ENCODE peak calls at places on chromosome 18, in four cellular contexts. N is spleen, X is stomach, U is uterus. S is an unnamed sample.

GRCh38 chr18:8900552-8900951 is 195.2 kb downstream of the MTCL1 start:
- DNase-seq in N (no peak), X (no peak), U (no peak), S (no peak)

GRCh38 chr18:57780318-57781127 is 22.6 kb downstream of the ATP8B1 start:
- DNase-seq in N (no peak), X (no peak), U (peak), S (no peak)

GRCh38 chr18:68969027-68969426 is 171.1 kb downstream of the CCDC102B start:
- DNase-seq in N (no peak), X (no peak), U (no peak), S (no peak)

GRCh38 chr18:76495435-76496199 is 575 bp upstream of the ZNF516 start:
- DNase-seq in N (peak), X (no peak), U (peak), S (no peak)

GRCh38 chr18:77777126-77777525 is 527.5 kb downstream of the GALR1 start:
- DNase-seq in N (no peak), X (no peak), U (no peak), S (no peak)

GRCh38 chr18:26089247-26090129 is 925 bp downstream of the SS18 start:
- DNase-seq in N (no peak), X (no peak), U (no peak), S (peak)

GRCh38 chr18:77095356-77096030 is 37.1 kb downstream of the MBP start:
- DNase-seq in N (peak), X (no peak), U (peak), S (no peak)

GRCh38 chr18:58848685-58849084 is 16.0 kb upstream of the ZNF532 start:
- DNase-seq in N (no peak), X (no peak), U (no peak), S (no peak)

GRCh38 chr18:44342946-44343345 is 337.7 kb upstream of the SETBP1 start:
- DNase-seq in N (no peak), X (no peak), U (no peak), S (no peak)

GRCh38 chr18:44178476-44178875 is 502.2 kb upstream of the SETBP1 start:
- DNase-seq in N (no peak), X (no peak), U (peak), S (no peak)

GRCh38 chr18:3329471-3329870 is 67.5 kb downstream of the MYL12B start:
- DNase-seq in N (no peak), X (no peak), U (no peak), S (no peak)

GRCh38 chr18:76686737-76687231 is 135.6 kb upstream of the ZNF236 start:
- DNase-seq in N (no peak), X (peak), U (peak), S (peak)

GRCh38 chr18:55346387-55346786 is 241.6 kb downstream of the TCF4 start:
- DNase-seq in N (no peak), X (no peak), U (no peak), S (no peak)

GRCh38 chr18:36706313-36706881 is 122.4 kb downstream of the TPGS2 start:
- DNase-seq in N (no peak), X (no peak), U (no peak), S (no peak)

GRCh38 chr18:76405761-76406356 is 89.2 kb downstream of the ZNF516 start:
- DNase-seq in N (no peak), X (peak), U (no peak), S (no peak)

GRCh38 chr18:8976606-8977005 is 125.9 kb upstream of the NDUFV2 start:
- DNase-seq in N (no peak), X (no peak), U (no peak), S (no peak)

GRCh38 chr18:67359868-67360838 is 156.4 kb downstream of the DSEL start:
- DNase-seq in N (no peak), X (no peak), U (peak), S (peak)

GRCh38 chr18:59208602-59209001 is 11.4 kb upstream of the GRP start:
- DNase-seq in N (no peak), X (no peak), U (no peak), S (no peak)

GRCh38 chr18:32213693-32214092 is 23.9 kb downstream of the MEP1B start:
- DNase-seq in N (no peak), X (no peak), U (no peak), S (no peak)

GRCh38 chr18:26965206-26965605 is 99.7 kb upstream of the AQP4 start:
- DNase-seq in N (no peak), X (no peak), U (no peak), S (no peak)

GRCh38 chr18:69215151-69215550 is 185.5 kb upstream of the DOK6 start:
- DNase-seq in N (no peak), X (no peak), U (no peak), S (no peak)

GRCh38 chr18:76823166-76823539 is 796 bp downstream of the ZNF236 start:
- DNase-seq in N (peak), X (no peak), U (peak), S (no peak)

GRCh38 chr18:37720706-37721105 is 155.1 kb upstream of the CELF4 start:
- DNase-seq in N (peak), X (no peak), U (no peak), S (no peak)

GRCh38 chr18:23810396-23810795 is 121.1 kb downstream of the LAMA3 start:
- DNase-seq in N (no peak), X (no peak), U (no peak), S (no peak)

GRCh38 chr18:35469696-35470095 is 28.1 kb downstream of the INO80C start:
- DNase-seq in N (no peak), X (no peak), U (no peak), S (no peak)

GRCh38 chr18:75783816-75784215 is 356.3 kb upstream of the SMIM21 start:
- DNase-seq in N (no peak), X (no peak), U (no peak), S (no peak)

GRCh38 chr18:61285777-61286176 is 47.5 kb upstream of the CDH20 start:
- DNase-seq in N (no peak), X (no peak), U (no peak), S (no peak)

GRCh38 chr18:79797518-79798345 is at the start of gene KCNG2:
- DNase-seq in N (peak), X (no peak), U (no peak), S (no peak)

GRCh38 chr18:57864615-57865121 is 61.6 kb upstream of the ATP8B1 start:
- DNase-seq in N (no peak), X (no peak), U (no peak), S (no peak)

GRCh38 chr18:78105611-78106010 is 856.0 kb downstream of the GALR1 start:
- DNase-seq in N (no peak), X (no peak), U (no peak), S (no peak)

GRCh38 chr18:76468345-76469275 is 26.4 kb downstream of the ZNF516 start:
- DNase-seq in N (no peak), X (no peak), U (no peak), S (no peak)

GRCh38 chr18:5296706-5297320 is 1.3 kb upstream of the ZBTB14 start:
- DNase-seq in N (peak), X (peak), U (peak), S (peak)

GRCh38 chr18:5295981-5296705 is 617 bp upstream of the ZBTB14 start:
- DNase-seq in N (peak), X (peak), U (peak), S (peak)

GRCh38 chr18:5295231-5295920 is at the start of gene ZBTB14:
- DNase-seq in N (peak), X (peak), U (peak), S (peak)

GRCh38 chr18:5294113-5294617 is 1.4 kb downstream of the ZBTB14 start:
- DNase-seq in N (no peak), X (peak), U (no peak), S (no peak)

GRCh38 chr18:5294618-5295230 is 802 bp downstream of the ZBTB14 start:
- DNase-seq in N (peak), X (peak), U (peak), S (peak)
- TF ChIP-seq POLR2A in N (no peak), X (no peak), U (no peak), S (peak)

GRCh38 chr18:22347624-22348511 is 69.8 kb downstream of the CTAGE1 start:
- DNase-seq in N (no peak), X (no peak), U (peak), S (no peak)
- TF ChIP-seq POLR2A in N (no peak), X (no peak), U (no peak), S (no peak)

GRCh38 chr18:63070750-63071502 is 248.6 kb downstream of the BCL2 start:
- DNase-seq in N (no peak), X (no peak), U (no peak), S (no peak)

GRCh38 chr18:63078471-63078870 is 241.1 kb downstream of the BCL2 start:
- DNase-seq in N (no peak), X (no peak), U (no peak), S (no peak)

GRCh38 chr18:63071566-63072175 is 247.9 kb downstream of the BCL2 start:
- DNase-seq in N (no peak), X (no peak), U (no peak), S (no peak)

GRCh38 chr18:63073481-63073880 is 246.1 kb downstream of the BCL2 start:
- DNase-seq in N (no peak), X (no peak), U (no peak), S (no peak)

GRCh38 chr18:63074987-63075404 is 244.6 kb downstream of the BCL2 start:
- DNase-seq in N (peak), X (peak), U (peak), S (peak)
- TF ChIP-seq POLR2A in N (no peak), X (no peak), U (no peak), S (no peak)

DNA sequence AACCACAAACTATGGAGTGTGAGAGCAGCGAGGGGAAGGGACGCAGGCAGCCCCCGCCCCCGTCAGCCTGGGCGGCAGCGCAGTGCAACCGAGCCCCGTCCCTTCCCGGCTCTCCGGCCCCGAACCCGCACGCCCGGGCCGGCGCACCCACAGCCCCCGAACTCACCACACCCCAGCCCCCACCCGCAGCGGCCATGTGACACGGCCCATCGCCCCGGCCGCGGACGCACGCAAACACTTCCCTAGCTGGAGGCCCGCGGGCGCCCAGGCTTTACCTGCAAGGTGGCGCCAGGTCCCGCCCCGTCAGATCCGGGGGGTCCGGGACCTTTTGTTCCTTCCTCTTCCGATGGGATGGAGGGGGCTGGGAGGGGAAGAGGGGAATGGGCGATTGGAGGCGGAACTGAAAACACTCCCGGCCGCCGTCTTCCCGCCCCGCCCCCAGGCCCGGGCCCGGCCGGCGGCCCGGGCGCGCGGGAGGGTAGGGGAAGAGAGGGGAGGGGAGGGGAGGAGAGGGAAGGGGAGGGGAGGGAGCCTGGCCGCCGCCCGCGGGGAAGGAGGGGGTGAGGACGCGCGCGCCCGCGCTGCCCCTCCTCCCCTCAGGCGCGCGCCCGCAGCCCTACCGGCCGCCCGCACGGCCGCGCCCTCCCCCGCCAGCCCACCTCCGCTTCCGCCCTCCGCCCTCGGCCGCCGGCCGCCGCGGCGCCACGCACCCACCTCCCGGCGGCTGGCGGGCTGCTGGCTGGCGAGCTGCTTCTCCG is at the start of gene SMAD2:
- DNase-seq in N (peak), X (peak), U (peak), S (peak)
- TF ChIP-seq POLR2A in N (no peak), X (no peak), U (no peak), S (peak)

DNA sequence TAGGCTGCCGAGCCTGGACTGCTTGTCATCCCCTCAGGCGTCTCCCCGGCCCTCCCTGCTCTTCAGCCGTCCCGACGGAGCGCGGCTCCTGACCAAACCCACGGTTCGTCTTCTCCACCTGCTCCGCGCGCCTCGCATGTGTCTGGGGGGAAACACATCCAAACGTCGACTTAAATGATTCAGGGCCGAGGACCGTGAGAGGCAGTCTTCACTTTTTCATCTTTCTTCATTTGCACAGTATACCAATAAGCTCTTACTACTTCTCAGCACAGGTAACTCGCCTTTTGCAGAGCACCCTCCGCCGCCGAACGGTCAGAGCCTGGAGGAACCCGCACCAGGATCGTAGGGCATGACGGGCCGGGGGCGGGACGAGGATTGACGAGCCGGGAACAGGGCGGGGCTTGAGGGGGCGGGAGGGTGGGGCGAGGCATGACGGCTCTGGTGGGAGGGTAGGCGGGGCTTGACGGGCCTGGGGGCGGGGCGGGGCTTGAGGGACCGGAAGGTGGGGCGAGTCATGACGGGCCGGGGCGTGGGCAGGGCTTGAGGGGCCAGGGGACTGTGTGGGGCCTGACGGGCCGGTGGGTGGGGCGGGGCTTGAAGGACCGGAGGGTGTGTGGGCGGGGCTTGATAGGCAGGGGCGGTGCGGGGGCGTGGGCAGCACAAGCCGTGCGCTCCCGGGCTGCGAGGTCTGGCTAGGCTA is at the start of gene SEH1L:
- DNase-seq in N (peak), X (peak), U (peak), S (peak)
- TF ChIP-seq POLR2A in N (no peak), X (peak), U (no peak), S (peak)